ENCODE peak calls at places on chromosomes 13 and 19, in five cellular contexts. C, W, M, T and U are unnamed samples.

GRCh38 chr13:77565635-77566034 is 30.1 kb downstream of the SCEL start:
- DNase-seq in W (peak), M (peak), T (no peak), C (peak), U (peak)

GRCh38 chr13:79812070-79812850 is 331.3 kb downstream of the NDFIP2 start:
- DNase-seq in W (no peak), T (peak), M (no peak), C (no peak), U (no peak)

GRCh38 chr13:56670563-56670962 is 470.2 kb upstream of the PRR20A start:
- DNase-seq in T (no peak), C (no peak), W (no peak), M (no peak), U (no peak)

GRCh38 chr13:50320297-50320862 is 305.1 kb downstream of the KCNRG start:
- DNase-seq in T (no peak), C (no peak), M (peak), W (peak), U (no peak)

GRCh38 chr19:6362024-6362344 is 653 bp downstream of the CLPP start:
- DNase-seq in T (no peak), M (no peak), C (no peak), W (no peak), U (no peak)

GRCh38 chr13:43227721-43228120 is 204.3 kb downstream of the DNAJC15 start:
- DNase-seq in W (peak), M (no peak), T (no peak), C (no peak), U (no peak)

GRCh38 chr19:34416021-34416545 is 11.9 kb downstream of the PDCD2L start:
- DNase-seq in W (peak), T (no peak), M (no peak), C (no peak), U (no peak)

GRCh38 chr13:113903361-113903760 is 39.5 kb upstream of the GAS6 start:
- DNase-seq in M (no peak), C (no peak), T (no peak), W (peak), U (no peak)

GRCh38 chr13:112714366-112714765 is 24.5 kb downstream of the ATP11A start:
- DNase-seq in M (no peak), W (no peak), C (no peak), T (no peak), U (no peak)

GRCh38 chr19:54426291-54426918 is 11.1 kb downstream of the TTYH1 start:
- DNase-seq in T (no peak), W (no peak), C (no peak), M (no peak), U (peak)

GRCh38 chr13:93740334-93740733 is 513.7 kb downstream of the GPC6 start:
- DNase-seq in M (no peak), C (no peak), T (no peak), W (no peak), U (no peak)

GRCh38 chr13:108377646-108378206 is 108.2 kb downstream of the TNFSF13B start:
- DNase-seq in W (no peak), C (no peak), M (no peak), T (no peak), U (no peak)

GRCh38 chr19:50780753-50781480 is 9.3 kb upstream of the ACP4 start:
- DNase-seq in M (no peak), W (no peak), T (no peak), C (no peak), U (no peak)

GRCh38 chr13:44093607-44094583 is 214.2 kb downstream of the LACC1 start:
- DNase-seq in M (no peak), W (no peak), T (no peak), C (no peak), U (no peak)

GRCh38 chr19:392375-392970 is 16.5 kb downstream of the C2CD4C start:
- DNase-seq in W (no peak), C (no peak), M (no peak), T (no peak), U (no peak)

GRCh38 chr19:6276447-6276846 is 3.3 kb downstream of the MLLT1 start:
- DNase-seq in T (no peak), C (no peak), M (no peak), W (peak), U (peak)

GRCh38 chr19:19817357-19817756 is 4.2 kb downstream of the ZNF506 start:
- DNase-seq in M (no peak), W (no peak), C (no peak), T (no peak), U (no peak)

GRCh38 chr13:94339116-94339687 is 140.3 kb downstream of the DCT start:
- DNase-seq in C (no peak), T (no peak), M (no peak), W (no peak), U (no peak)

GRCh38 chr19:11137542-11138384 is 17.8 kb downstream of the SPC24 start:
- DNase-seq in C (peak), T (no peak), M (peak), W (peak), U (peak)

GRCh38 chr13:113535381-113535781 is 44.9 kb upstream of the DCUN1D2 start:
- DNase-seq in T (no peak), C (no peak), W (no peak), M (no peak), U (no peak)

GRCh38 chr13:38872693-38873092 is 117.9 kb downstream of the STOML3 start:
- DNase-seq in W (peak), C (peak), T (no peak), M (peak), U (peak)

GRCh38 chr13:113129921-113130750 is 7.5 kb downstream of the F10 start:
- DNase-seq in M (no peak), C (no peak), T (no peak), W (no peak), U (no peak)

GRCh38 chr19:1285737-1286360 is at the start of gene EFNA2:
- DNase-seq in M (no peak), W (no peak), T (no peak), C (no peak), U (peak)

GRCh38 chr13:70203661-70204229 is 95.5 kb upstream of the KLHL1 start:
- DNase-seq in M (peak), C (no peak), W (no peak), T (no peak), U (no peak)

GRCh38 chr13:47175172-47175806 is 278.4 kb upstream of the HTR2A start:
- DNase-seq in M (no peak), C (no peak), W (peak), T (no peak), U (no peak)

GRCh38 chr13:37716395-37716794 is 117.8 kb upstream of the POSTN start:
- DNase-seq in T (no peak), C (no peak), M (no peak), W (peak), U (no peak)

GRCh38 chr19:38229585-38230073 is 5.6 kb upstream of the DPF1 start:
- DNase-seq in T (no peak), M (peak), W (peak), C (peak), U (peak)

GRCh38 chr13:106446011-106446410 is 89.5 kb downstream of the EFNB2 start:
- DNase-seq in W (peak), C (no peak), M (no peak), T (no peak), U (no peak)

GRCh38 chr19:17938092-17938845 is 5.5 kb downstream of the CCDC124 start:
- DNase-seq in C (peak), W (peak), M (peak), T (no peak), U (peak)

GRCh38 chr19:49337267-49338022 is 2.2 kb downstream of the CD37 start:
- DNase-seq in M (no peak), C (no peak), W (no peak), T (no peak), U (no peak)

GRCh38 chr13:106186366-106187030 is 349.0 kb downstream of the EFNB2 start:
- DNase-seq in M (no peak), C (no peak), T (no peak), W (peak), U (no peak)

GRCh38 chr13:59016250-59016649 is 1147.5 kb downstream of the DIAPH3 start:
- DNase-seq in T (no peak), M (no peak), W (no peak), C (no peak), U (no peak)

GRCh38 chr19:18762125-18763023 is 28.7 kb downstream of the COMP start:
- DNase-seq in W (no peak), M (peak), T (no peak), C (no peak), U (no peak)

GRCh38 chr19:42140125-42140754 is 8.0 kb upstream of the POU2F2 start:
- DNase-seq in T (no peak), W (peak), C (no peak), M (peak), U (peak)

GRCh38 chr13:105937451-105937850 is 598.0 kb downstream of the EFNB2 start:
- DNase-seq in T (no peak), C (no peak), W (peak), M (no peak), U (no peak)

GRCh38 chr19:43469160-43469480 is 3.7 kb upstream of the LYPD3 start:
- DNase-seq in T (no peak), M (peak), W (no peak), C (no peak), U (no peak)

GRCh38 chr19:14674764-14675163 is at the start of gene ADGRE3:
- DNase-seq in T (no peak), W (no peak), M (no peak), C (no peak), U (no peak)

GRCh38 chr13:37488682-37489081 is 109.9 kb downstream of the POSTN start:
- DNase-seq in M (no peak), C (no peak), T (no peak), W (peak), U (no peak)

GRCh38 chr19:44943801-44944249 is 1.8 kb downstream of the APOC4 start:
- DNase-seq in T (no peak), M (no peak), C (no peak), W (no peak), U (peak)
- TF ChIP-seq USF2 in T (no peak), M (no peak), C (no peak), W (no peak), U (no peak)

DNA sequence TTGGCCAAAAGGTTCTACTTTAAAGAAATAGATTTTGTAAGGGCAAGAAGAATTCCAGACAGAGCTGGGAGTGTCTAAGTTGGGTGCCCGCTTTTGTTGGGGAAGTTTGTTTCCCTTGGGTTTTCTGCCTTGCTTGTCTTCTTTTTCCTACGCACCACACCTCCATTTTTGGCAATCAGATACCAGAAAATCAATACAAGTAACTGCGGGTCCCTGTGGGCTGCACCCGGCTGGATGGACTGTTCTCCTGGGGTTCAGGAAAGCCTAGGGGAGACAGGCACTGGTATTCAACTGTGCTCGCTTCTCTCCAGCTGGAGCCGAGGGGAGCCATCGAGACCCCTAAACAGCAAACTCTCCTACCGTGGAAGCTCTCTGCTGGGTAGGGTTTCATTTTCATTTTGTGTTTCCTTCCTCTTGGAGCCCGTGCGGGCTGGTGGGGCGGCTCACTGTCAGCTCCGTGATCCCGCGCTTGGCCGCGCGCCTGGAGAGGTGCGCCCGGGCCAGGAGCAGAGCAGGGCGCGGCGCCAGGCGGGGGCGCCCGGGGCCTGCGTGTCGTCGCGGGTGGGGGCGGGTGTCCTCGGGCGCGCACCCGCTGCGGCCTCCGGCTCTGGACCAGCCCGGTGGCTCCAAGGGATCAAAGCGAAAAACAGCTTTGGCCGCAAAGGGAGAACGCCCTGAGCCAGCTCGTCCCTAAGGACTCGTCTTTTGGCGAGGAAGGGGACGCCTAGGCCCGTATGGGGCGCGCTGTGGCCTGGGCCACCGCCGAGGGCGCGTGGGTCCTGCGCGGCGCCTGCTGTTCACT is 347.2 kb downstream of the ZNF536 start:
- DNase-seq in T (no peak), W (no peak), C (no peak), M (no peak), U (no peak)
- TF ChIP-seq RAD21 in T (no peak), W (no peak), C (peak), M (no peak), U (no peak)

DNA sequence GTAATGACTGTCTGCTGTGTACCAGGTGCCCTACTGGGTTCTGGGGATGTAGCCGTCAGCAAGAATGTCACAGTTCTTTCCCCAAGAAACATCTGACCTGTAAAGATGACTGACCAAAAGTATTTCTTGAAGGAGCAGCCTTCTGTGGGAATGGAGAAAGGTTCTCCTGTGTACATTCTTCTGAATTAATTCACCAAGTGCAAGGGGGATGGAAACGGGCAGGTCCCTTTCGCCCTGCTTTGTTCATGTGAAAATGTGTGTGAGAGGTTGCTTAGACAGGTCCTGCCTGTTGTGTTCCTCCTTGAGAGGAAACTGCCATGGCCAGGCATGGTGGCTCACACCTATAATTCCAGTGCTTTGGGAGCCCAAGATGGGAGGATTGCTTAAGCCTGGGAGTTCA is 57.0 kb downstream of the SLC7A9 start:
- DNase-seq in T (no peak), M (no peak), W (no peak), C (no peak), U (no peak)
- TF ChIP-seq BHLHE40 in T (no peak), M (no peak), W (no peak), C (no peak), U (no peak)

GRCh38 chr13:95689582-95689926 is 12.6 kb downstream of the DNAJC3 start:
- DNase-seq in C (no peak), T (no peak), W (no peak), M (no peak), U (no peak)
- TF ChIP-seq USF2 in C (no peak), T (no peak), W (no peak), M (no peak), U (no peak)

GRCh38 chr13:97982286-97982685 is 28.8 kb downstream of the IPO5 start:
- DNase-seq in M (no peak), C (no peak), W (peak), T (no peak), U (no peak)

GRCh38 chr13:97986841-97987240 is 33.4 kb downstream of the IPO5 start:
- DNase-seq in M (no peak), T (peak), W (no peak), C (no peak), U (no peak)
- TF ChIP-seq RAD21 in M (no peak), T (no peak), W (no peak), C (no peak), U (no peak)